ENCODE peak calls at places on chromosomes 11 and 22, in nine cellular contexts. One of them, this sample, is unnamed.

GRCh38 chr22:44181033-44181911 is 547 bp downstream of the PARVG start:
- DNase-seq in fibroblast of lung: peak
- DNase-seq in fibroblast of mammary gland: no peak
- DNase-seq in stimulated activated CD4-positive, alpha-beta T cell treated with anti-CD3 and anti-CD28 coated beads, Interleukin-1b, Interleukin-23, amount 100 ng/mL, for 1 hour: peak
- DNase-seq in T-helper 1 cell: peak
- DNase-seq in caudate nucleus: no peak
- DNase-seq in stimulated activated CD8-positive, alpha-beta memory T cell treated with anti-CD3 and anti-CD28 coated beads, Interleukin-7, amount 100 ng/mL, for 48 hours: peak
- DNase-seq in HS-5: no peak
- DNase-seq in foreskin fibroblast: no peak
- DNase-seq in this sample: no peak

GRCh38 chr11:132051704-132052103 is 681.3 kb downstream of the NTM start:
- DNase-seq in fibroblast of lung: no peak
- DNase-seq in fibroblast of mammary gland: no peak
- DNase-seq in stimulated activated CD4-positive, alpha-beta T cell treated with anti-CD3 and anti-CD28 coated beads, Interleukin-1b, Interleukin-23, amount 100 ng/mL, for 1 hour: no peak
- DNase-seq in T-helper 1 cell: no peak
- DNase-seq in caudate nucleus: no peak
- DNase-seq in stimulated activated CD8-positive, alpha-beta memory T cell treated with anti-CD3 and anti-CD28 coated beads, Interleukin-7, amount 100 ng/mL, for 48 hours: no peak
- DNase-seq in HS-5: no peak
- DNase-seq in foreskin fibroblast: no peak
- DNase-seq in this sample: no peak

GRCh38 chr11:41498726-41499125 is 39.3 kb upstream of the LRRC4C start:
- DNase-seq in fibroblast of lung: peak
- DNase-seq in fibroblast of mammary gland: peak
- DNase-seq in stimulated activated CD4-positive, alpha-beta T cell treated with anti-CD3 and anti-CD28 coated beads, Interleukin-1b, Interleukin-23, amount 100 ng/mL, for 1 hour: no peak
- DNase-seq in T-helper 1 cell: no peak
- DNase-seq in caudate nucleus: no peak
- DNase-seq in stimulated activated CD8-positive, alpha-beta memory T cell treated with anti-CD3 and anti-CD28 coated beads, Interleukin-7, amount 100 ng/mL, for 48 hours: no peak
- DNase-seq in HS-5: no peak
- DNase-seq in foreskin fibroblast: peak
- DNase-seq in this sample: no peak

GRCh38 chr22:46584081-46584903 is 35.9 kb upstream of the GRAMD4 start:
- DNase-seq in fibroblast of lung: peak
- DNase-seq in fibroblast of mammary gland: peak
- DNase-seq in stimulated activated CD4-positive, alpha-beta T cell treated with anti-CD3 and anti-CD28 coated beads, Interleukin-1b, Interleukin-23, amount 100 ng/mL, for 1 hour: no peak
- DNase-seq in T-helper 1 cell: no peak
- DNase-seq in caudate nucleus: no peak
- DNase-seq in stimulated activated CD8-positive, alpha-beta memory T cell treated with anti-CD3 and anti-CD28 coated beads, Interleukin-7, amount 100 ng/mL, for 48 hours: no peak
- DNase-seq in HS-5: no peak
- DNase-seq in foreskin fibroblast: peak
- DNase-seq in this sample: no peak

GRCh38 chr11:41996558-41996957 is 537.1 kb upstream of the LRRC4C start:
- DNase-seq in fibroblast of lung: peak
- DNase-seq in fibroblast of mammary gland: no peak
- DNase-seq in stimulated activated CD4-positive, alpha-beta T cell treated with anti-CD3 and anti-CD28 coated beads, Interleukin-1b, Interleukin-23, amount 100 ng/mL, for 1 hour: no peak
- DNase-seq in T-helper 1 cell: no peak
- DNase-seq in caudate nucleus: no peak
- DNase-seq in stimulated activated CD8-positive, alpha-beta memory T cell treated with anti-CD3 and anti-CD28 coated beads, Interleukin-7, amount 100 ng/mL, for 48 hours: no peak
- DNase-seq in HS-5: no peak
- DNase-seq in foreskin fibroblast: no peak
- DNase-seq in this sample: no peak

GRCh38 chr22:44359496-44360110 is 46.9 kb upstream of the SHISAL1 start:
- DNase-seq in fibroblast of lung: no peak
- DNase-seq in fibroblast of mammary gland: no peak
- DNase-seq in stimulated activated CD4-positive, alpha-beta T cell treated with anti-CD3 and anti-CD28 coated beads, Interleukin-1b, Interleukin-23, amount 100 ng/mL, for 1 hour: no peak
- DNase-seq in T-helper 1 cell: no peak
- DNase-seq in caudate nucleus: no peak
- DNase-seq in stimulated activated CD8-positive, alpha-beta memory T cell treated with anti-CD3 and anti-CD28 coated beads, Interleukin-7, amount 100 ng/mL, for 48 hours: no peak
- DNase-seq in HS-5: no peak
- DNase-seq in foreskin fibroblast: no peak
- DNase-seq in this sample: no peak

GRCh38 chr22:36606114-36606513 is 77.1 kb upstream of the EIF3D start:
- DNase-seq in fibroblast of lung: no peak
- DNase-seq in fibroblast of mammary gland: no peak
- DNase-seq in stimulated activated CD4-positive, alpha-beta T cell treated with anti-CD3 and anti-CD28 coated beads, Interleukin-1b, Interleukin-23, amount 100 ng/mL, for 1 hour: no peak
- DNase-seq in T-helper 1 cell: no peak
- DNase-seq in caudate nucleus: no peak
- DNase-seq in stimulated activated CD8-positive, alpha-beta memory T cell treated with anti-CD3 and anti-CD28 coated beads, Interleukin-7, amount 100 ng/mL, for 48 hours: no peak
- DNase-seq in HS-5: no peak
- DNase-seq in foreskin fibroblast: no peak
- DNase-seq in this sample: no peak

GRCh38 chr11:115965754-115966504 is 461.7 kb upstream of the CADM1 start:
- DNase-seq in fibroblast of lung: peak
- DNase-seq in fibroblast of mammary gland: no peak
- DNase-seq in stimulated activated CD4-positive, alpha-beta T cell treated with anti-CD3 and anti-CD28 coated beads, Interleukin-1b, Interleukin-23, amount 100 ng/mL, for 1 hour: no peak
- DNase-seq in T-helper 1 cell: no peak
- DNase-seq in caudate nucleus: no peak
- DNase-seq in stimulated activated CD8-positive, alpha-beta memory T cell treated with anti-CD3 and anti-CD28 coated beads, Interleukin-7, amount 100 ng/mL, for 48 hours: no peak
- DNase-seq in HS-5: no peak
- DNase-seq in foreskin fibroblast: no peak
- DNase-seq in this sample: peak

GRCh38 chr11:18046116-18046777 is at the start of gene TPH1:
- DNase-seq in fibroblast of lung: peak
- DNase-seq in fibroblast of mammary gland: peak
- DNase-seq in stimulated activated CD4-positive, alpha-beta T cell treated with anti-CD3 and anti-CD28 coated beads, Interleukin-1b, Interleukin-23, amount 100 ng/mL, for 1 hour: no peak
- DNase-seq in T-helper 1 cell: no peak
- DNase-seq in caudate nucleus: no peak
- DNase-seq in stimulated activated CD8-positive, alpha-beta memory T cell treated with anti-CD3 and anti-CD28 coated beads, Interleukin-7, amount 100 ng/mL, for 48 hours: no peak
- DNase-seq in HS-5: no peak
- DNase-seq in foreskin fibroblast: peak
- DNase-seq in this sample: peak

GRCh38 chr22:19622061-19622441 is 92.3 kb upstream of the SEPTIN5 start:
- DNase-seq in fibroblast of lung: no peak
- DNase-seq in fibroblast of mammary gland: no peak
- DNase-seq in stimulated activated CD4-positive, alpha-beta T cell treated with anti-CD3 and anti-CD28 coated beads, Interleukin-1b, Interleukin-23, amount 100 ng/mL, for 1 hour: no peak
- DNase-seq in T-helper 1 cell: no peak
- DNase-seq in caudate nucleus: no peak
- DNase-seq in stimulated activated CD8-positive, alpha-beta memory T cell treated with anti-CD3 and anti-CD28 coated beads, Interleukin-7, amount 100 ng/mL, for 48 hours: no peak
- DNase-seq in HS-5: no peak
- DNase-seq in foreskin fibroblast: no peak
- DNase-seq in this sample: no peak

This sample was measured in myocyte.